ENCODE peak calls at places on chromosomes 11 and 22, in four cellular contexts. V is sigmoid colon, K is mucosa of gallbladder, N is tibial nerve. Y is an unnamed sample.

GRCh38 chr11:14251754-14252153 is 107.2 kb downstream of the RRAS2 start:
- DNase-seq in N (no peak), V (no peak), K (no peak), Y (no peak)

GRCh38 chr11:36702330-36703054 is 104.5 kb upstream of the RAG2 start:
- DNase-seq in V (no peak), K (peak), N (no peak), Y (peak)

GRCh38 chr11:80285076-80285790 is 844.4 kb upstream of the TENM4 start:
- DNase-seq in V (no peak), K (no peak), N (no peak), Y (no peak)

GRCh38 chr11:130650456-130651068 is 202.1 kb downstream of the ADAMTS15 start:
- DNase-seq in N (no peak), K (no peak), V (no peak), Y (peak)

GRCh38 chr22:18973264-18974031 is 37.4 kb upstream of the PRODH start:
- DNase-seq in K (no peak), N (no peak), V (no peak), Y (no peak)

GRCh38 chr11:46918087-46918751 is at the start of gene LRP4:
- DNase-seq in N (no peak), V (peak), K (no peak), Y (peak)

GRCh38 chr22:24083361-24083760 is 72.3 kb downstream of the CABIN1 start:
- DNase-seq in V (no peak), K (no peak), N (no peak), Y (no peak)

GRCh38 chr22:41974691-41975290 is 5.5 kb downstream of the SEPTIN3 start:
- DNase-seq in N (no peak), K (no peak), V (no peak), Y (no peak)

GRCh38 chr22:37661160-37661924 is 2.8 kb downstream of the PDXP start:
- DNase-seq in N (no peak), V (no peak), K (no peak), Y (no peak)

GRCh38 chr22:28838971-28839370 is 38.6 kb upstream of the XBP1 start:
- DNase-seq in N (no peak), K (no peak), V (no peak), Y (no peak)

GRCh38 chr11:118658372-118659313 is 20.8 kb downstream of the TREH start:
- DNase-seq in V (no peak), N (no peak), K (no peak), Y (no peak)

GRCh38 chr11:125070699-125071254 is 7.7 kb downstream of the SLC37A2 start:
- DNase-seq in V (peak), K (peak), N (peak), Y (peak)

GRCh38 chr22:17199131-17199731 is 20.0 kb downstream of the ADA2 start:
- DNase-seq in V (no peak), N (no peak), K (peak), Y (peak)

GRCh38 chr22:38461414-38462081 is 6.3 kb upstream of the KDELR3 start:
- DNase-seq in N (peak), V (peak), K (peak), Y (peak)